ENCODE peak calls at places on chromosomes 13 and 19, in nine cellular contexts. V is hepatocyte, H is GM23248, X is HCT116, B is SK-N-SH, C is PC-3, F is Karpas-422, W is PC-9, E is GM23338. Q is an unnamed sample. For H3K27me3 and H3K9me2, the result is how much of the 10 kb centered on the place peaks cover.

GRCh38 chr13:44050450-44051063 is 170.9 kb downstream of the LACC1 start:
- DNase-seq in X (peak), W (no peak), H (peak), B (peak), V (peak), E (peak), F (peak), C (peak), Q (peak)

GRCh38 chr13:36421447-36421846 is 10.8 kb upstream of the CCNA1 start:
- DNase-seq in F (no peak), X (no peak), B (no peak), E (no peak), V (no peak), C (peak), H (peak), W (no peak), Q (no peak)

GRCh38 chr13:90311929-90312328 is 1035.6 kb upstream of the MIR17HG start:
- DNase-seq in C (no peak), B (no peak), X (no peak), E (no peak), W (no peak), V (no peak), H (no peak), F (no peak), Q (no peak)

GRCh38 chr19:39407644-39408391 is 1.2 kb downstream of the ZFP36 start:
- DNase-seq in X (no peak), B (no peak), W (peak), H (peak), C (peak), V (peak), E (peak), F (peak), Q (peak)

GRCh38 chr13:45950343-45950995 is 98.9 kb upstream of the SIAH3 start:
- DNase-seq in H (no peak), B (no peak), V (no peak), W (no peak), E (no peak), C (no peak), F (no peak), X (no peak), Q (no peak)

GRCh38 chr13:96093296-96094006 is 3.5 kb downstream of the HS6ST3 start:
- DNase-seq in H (peak), V (no peak), X (no peak), B (no peak), W (no peak), C (peak), F (no peak), E (no peak), Q (no peak)

GRCh38 chr13:25085125-25085742 is 10.7 kb upstream of the PABPC3 start:
- DNase-seq in E (peak), H (peak), V (peak), C (peak), X (peak), B (peak), W (peak), F (peak), Q (peak)

GRCh38 chr13:21517576-21517975 is 58.5 kb upstream of the ZDHHC20 start:
- DNase-seq in X (no peak), C (no peak), V (no peak), E (no peak), B (no peak), H (no peak), W (no peak), F (no peak), Q (no peak)

GRCh38 chr19:18274776-18275356 is 614 bp upstream of the IQCN start:
- DNase-seq in B (no peak), C (peak), V (peak), H (peak), F (no peak), W (peak), E (peak), X (no peak), Q (no peak)

GRCh38 chr19:58079792-58080191 is 18.2 kb downstream of the ZSCAN18 start:
- DNase-seq in C (no peak), X (no peak), E (no peak), V (no peak), B (no peak), W (no peak), F (no peak), H (no peak), Q (no peak)

GRCh38 chr13:95660981-95661581 is 15.9 kb upstream of the DNAJC3 start:
- DNase-seq in E (peak), F (peak), H (peak), C (peak), B (peak), V (peak), X (peak), W (no peak), Q (peak)

GRCh38 chr13:51363625-51364024 is 24.1 kb downstream of the SERPINE3 start:
- DNase-seq in F (no peak), X (no peak), C (no peak), E (no peak), V (no peak), B (no peak), W (no peak), H (no peak), Q (no peak)

GRCh38 chr19:58059003-58059671 is at the start of gene ZNF135:
- DNase-seq in B (peak), C (no peak), V (peak), E (peak), X (no peak), W (no peak), F (no peak), H (peak), Q (no peak)

GRCh38 chr13:57409121-57409520 is 222.4 kb upstream of the PCDH17 start:
- DNase-seq in B (no peak), C (no peak), H (no peak), W (no peak), V (no peak), F (no peak), E (peak), X (no peak), Q (no peak)

GRCh38 chr13:84096221-84096620 is 213.9 kb upstream of the SLITRK1 start:
- DNase-seq in B (no peak), V (no peak), C (peak), F (no peak), X (no peak), H (no peak), W (no peak), E (no peak), Q (no peak)

GRCh38 chr13:42355118-42355840 is 83.3 kb downstream of the AKAP11 start:
- DNase-seq in E (no peak), C (no peak), V (no peak), H (no peak), W (no peak), X (no peak), B (no peak), F (no peak), Q (no peak)

GRCh38 chr19:49441210-49441959 is at the start of gene SLC17A7:
- DNase-seq in B (peak), W (no peak), F (peak), E (peak), C (peak), H (peak), X (no peak), V (peak), Q (no peak)

GRCh38 chr13:81929988-81930387 is 1589.1 kb upstream of the SPRY2 start:
- DNase-seq in E (peak), V (peak), C (peak), W (no peak), B (peak), X (no peak), F (peak), H (peak), Q (no peak)

GRCh38 chr13:101489635-101490034 is 37.2 kb downstream of the ITGBL1 start:
- DNase-seq in X (no peak), C (peak), B (no peak), W (no peak), V (no peak), F (no peak), H (peak), E (no peak), Q (no peak)

GRCh38 chr13:112467236-112467635 is 91.1 kb downstream of the SPACA7 start:
- DNase-seq in E (no peak), V (no peak), F (no peak), B (no peak), W (no peak), H (no peak), C (no peak), X (no peak), Q (no peak)

GRCh38 chr13:51684076-51684475 is 99.8 kb downstream of the WDFY2 start:
- DNase-seq in V (no peak), C (no peak), X (no peak), H (peak), W (no peak), F (no peak), E (no peak), B (no peak), Q (no peak)

GRCh38 chr13:40984670-40985366 is 34.3 kb downstream of the ELF1 start:
- DNase-seq in X (no peak), V (no peak), F (peak), C (no peak), H (peak), W (no peak), E (no peak), B (no peak), Q (peak)

GRCh38 chr13:75946746-75947397 is 310.7 kb downstream of the LMO7 start:
- DNase-seq in F (no peak), E (no peak), W (no peak), C (no peak), X (no peak), H (no peak), B (no peak), V (no peak), Q (no peak)

GRCh38 chr13:29386246-29386645 is 209.2 kb downstream of the SLC7A1 start:
- DNase-seq in V (no peak), C (no peak), W (no peak), B (no peak), H (no peak), E (no peak), X (no peak), F (no peak), Q (no peak)

GRCh38 chr13:71171740-71172139 is 695.3 kb downstream of the DACH1 start:
- DNase-seq in C (no peak), X (no peak), F (no peak), V (no peak), H (no peak), E (no peak), W (no peak), B (no peak), Q (no peak)

GRCh38 chr19:43802216-43802951 is at the start of gene LYPD5:
- DNase-seq in V (no peak), E (no peak), X (no peak), F (no peak), B (no peak), C (no peak), H (no peak), W (no peak), Q (no peak)
- H3K4me2 ChIP-seq in V (no peak), E (no peak), X (no peak), F (no peak), B (no peak), C (no peak), H (no peak), W (no peak), Q (no peak)

GRCh38 chr19:1985588-1986356 is 29.7 kb downstream of the BTBD2 start:
- DNase-seq in W (no peak), B (no peak), H (no peak), E (peak), X (no peak), C (no peak), F (no peak), V (no peak), Q (no peak)

GRCh38 chr19:1986357-1987162 is 29.0 kb downstream of the BTBD2 start:
- DNase-seq in H (no peak), V (no peak), C (no peak), E (no peak), X (no peak), F (no peak), W (no peak), B (no peak), Q (no peak)

GRCh38 chr19:1981253-1981652 is 34.3 kb downstream of the BTBD2 start:
- DNase-seq in C (no peak), E (no peak), H (no peak), V (no peak), F (no peak), W (no peak), B (no peak), X (no peak), Q (no peak)

GRCh38 chr19:1987197-1988187 is 28.0 kb downstream of the BTBD2 start:
- DNase-seq in E (peak), C (no peak), V (no peak), F (no peak), X (no peak), H (no peak), W (no peak), B (no peak), Q (no peak)

DNA sequence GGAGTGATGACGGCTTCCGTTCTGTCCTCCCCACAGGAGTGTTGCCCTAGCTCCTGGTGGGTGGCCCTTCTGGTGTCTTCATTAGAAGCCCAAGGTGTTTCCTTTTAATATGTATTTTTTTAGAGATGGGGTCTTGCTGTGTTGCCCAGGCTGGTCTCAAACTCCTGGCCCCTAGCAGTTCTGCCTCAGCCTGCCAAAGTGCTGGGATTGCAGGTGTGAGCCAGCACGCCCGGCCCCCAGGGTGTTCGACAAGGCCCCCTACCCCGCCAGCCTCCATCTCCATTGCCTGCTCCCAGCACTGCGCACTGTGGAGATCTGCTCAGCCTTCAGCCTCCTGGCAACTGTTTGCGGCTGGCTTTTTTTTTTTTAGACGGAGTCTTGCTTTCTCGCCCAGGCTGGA is 31.2 kb downstream of the BTBD2 start:
- DNase-seq in W (no peak), H (no peak), F (no peak), E (no peak), B (no peak), C (no peak), X (no peak), V (no peak), Q (no peak)
- H3K27me3 ChIP-seq in W (under half), H (under half), F (under half), E (under half), B (under half), C (under half), X (under half), V (under half), Q (under half)

DNA sequence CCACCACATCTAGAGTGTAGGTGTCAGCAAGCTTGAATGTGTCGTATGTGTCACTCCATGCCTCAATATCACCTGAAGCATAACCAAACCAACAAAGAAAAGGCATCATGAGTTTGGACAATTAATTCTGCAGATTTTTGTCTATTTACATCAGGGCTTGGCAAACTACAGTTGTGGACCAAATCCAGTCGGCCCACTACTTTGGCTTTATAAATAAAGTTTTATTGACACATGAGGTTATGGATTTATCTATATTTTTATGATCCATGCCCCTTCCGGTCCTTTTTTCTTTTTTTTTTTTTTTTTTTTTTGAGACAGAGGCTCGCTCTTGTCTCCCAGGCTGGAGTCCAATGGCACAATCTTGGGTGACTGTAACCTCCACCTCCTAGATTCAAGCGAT is 9.2 kb upstream of the CABP5 start:
- DNase-seq in W (no peak), H (no peak), E (no peak), V (no peak), F (no peak), X (no peak), B (no peak), C (no peak), Q (no peak)
- H3K9me2 ChIP-seq in W (under half), H (under half), E (under half), V (under half), F (under half), X (under half), B (under half), C (under half), Q (under half)

DNA sequence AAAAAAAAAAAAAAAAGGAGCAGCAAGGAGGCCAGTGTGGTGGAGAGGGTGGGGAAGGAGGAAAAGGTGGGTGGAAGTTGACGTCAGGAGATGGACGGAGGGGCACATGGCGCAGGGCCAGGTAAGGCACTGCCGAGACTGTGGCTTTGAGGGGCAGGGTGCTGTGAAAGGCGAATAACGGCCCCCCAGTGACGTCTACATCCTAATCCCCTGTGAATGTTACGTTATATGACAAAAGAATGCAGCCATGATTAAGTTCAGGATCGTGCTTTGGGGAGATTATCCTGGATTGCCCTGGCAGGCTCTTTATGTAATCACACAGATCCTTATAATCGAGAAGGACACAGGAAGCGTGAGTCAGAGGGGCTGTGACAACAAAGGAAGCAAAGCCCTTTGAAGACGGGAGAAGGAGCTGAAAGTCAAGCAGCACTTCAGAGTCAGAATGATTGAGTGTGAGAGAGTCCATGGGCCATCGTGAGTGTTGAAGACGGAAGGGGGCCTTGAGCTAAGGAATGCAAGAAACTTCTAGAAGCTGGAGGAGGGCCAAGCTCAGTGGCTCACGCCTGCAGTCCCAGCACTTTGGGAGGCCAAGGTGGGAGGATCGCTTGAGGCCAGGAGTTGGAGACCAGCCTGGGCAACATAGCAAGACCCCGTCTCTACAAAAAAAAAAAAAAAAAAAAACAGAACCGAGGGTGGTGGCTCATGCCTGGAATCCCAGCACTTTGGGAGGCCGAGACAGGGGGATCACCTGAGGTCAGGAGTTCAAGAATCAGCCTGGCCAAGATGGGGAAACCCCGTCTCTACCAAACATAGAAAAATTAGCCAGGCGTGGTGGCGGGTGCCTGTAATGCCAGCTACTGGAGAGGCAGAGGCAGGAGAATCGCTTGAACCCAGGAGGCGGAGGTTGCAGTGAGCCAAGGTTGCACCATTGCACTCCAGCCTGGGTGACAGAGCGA is 13.8 kb upstream of the CEACAM16 start:
- DNase-seq in H (peak), W (peak), V (peak), E (peak), B (no peak), X (peak), C (peak), F (no peak), Q (no peak)
- H3K4me2 ChIP-seq in H (peak), W (peak), V (no peak), E (no peak), B (peak), X (peak), C (peak), F (no peak), Q (no peak)

GRCh38 chr19:10293637-10294367 is 4.0 kb downstream of the ICAM5 start:
- DNase-seq in W (no peak), V (no peak), X (no peak), B (no peak), F (no peak), C (no peak), E (peak), H (no peak), Q (no peak)
- H3K27me3 ChIP-seq in W (under half), V (half or more), X (under half), B (under half), F (under half), C (under half), E (half or more), H (under half), Q (under half)

GRCh38 chr19:13298565-13299481 is 148.6 kb downstream of the IER2 start:
- DNase-seq in V (no peak), B (peak), H (no peak), X (no peak), E (peak), W (no peak), F (no peak), C (no peak), Q (no peak)
- H3K9me2 ChIP-seq in V (under half), B (under half), H (under half), X (under half), E (under half), W (under half), F (under half), C (under half), Q (under half)

GRCh38 chr19:590750-591098 is 1.0 kb downstream of the HCN2 start:
- DNase-seq in E (no peak), F (no peak), V (no peak), W (no peak), X (no peak), C (no peak), H (no peak), B (no peak), Q (no peak)
- H3K4me2 ChIP-seq in E (peak), F (no peak), V (peak), W (peak), X (no peak), C (no peak), H (no peak), B (peak), Q (no peak)